ENCODE peak calls at places on chromosomes 12 and 14, in nine cellular contexts. One of them, this sample, is unnamed.

GRCh38 chr12:16449459-16449858 is 102.0 kb downstream of the MGST1 start:
- DNase-seq in H9: no peak
- DNase-seq in head of caudate nucleus: no peak
- DNase-seq in fibroblast of mammary gland: no peak
- DNase-seq in amniotic stem cell: no peak
- DNase-seq in NCI-H345: no peak
- DNase-seq in AML-193: no peak
- DNase-seq in fibroblast of the aortic adventitia: peak
- DNase-seq in GM13977: no peak
- DNase-seq in this sample: no peak

GRCh38 chr14:76848879-76849278 is 22.7 kb downstream of the LRRC74A start:
- DNase-seq in fibroblast of the aortic adventitia: no peak
- DNase-seq in fibroblast of mammary gland: no peak
- DNase-seq in H9: no peak
- DNase-seq in head of caudate nucleus: no peak
- DNase-seq in GM13977: no peak
- DNase-seq in amniotic stem cell: no peak
- DNase-seq in AML-193: no peak
- DNase-seq in NCI-H345: no peak
- DNase-seq in this sample: no peak

GRCh38 chr12:117579939-117580717 is 218.7 kb upstream of the NOS1 start:
- DNase-seq in H9: no peak
- DNase-seq in NCI-H345: no peak
- DNase-seq in amniotic stem cell: no peak
- DNase-seq in AML-193: no peak
- DNase-seq in fibroblast of the aortic adventitia: no peak
- DNase-seq in fibroblast of mammary gland: no peak
- DNase-seq in GM13977: no peak
- DNase-seq in head of caudate nucleus: no peak
- DNase-seq in this sample: no peak

GRCh38 chr14:93263416-93263815 is 56.4 kb downstream of the UBR7 start:
- DNase-seq in amniotic stem cell: no peak
- DNase-seq in head of caudate nucleus: no peak
- DNase-seq in NCI-H345: no peak
- DNase-seq in H9: no peak
- DNase-seq in fibroblast of the aortic adventitia: peak
- DNase-seq in AML-193: no peak
- DNase-seq in fibroblast of mammary gland: peak
- DNase-seq in GM13977: no peak
- DNase-seq in this sample: no peak

GRCh38 chr12:3119745-3120660 is 42.8 kb downstream of the TSPAN9 start:
- DNase-seq in amniotic stem cell: no peak
- DNase-seq in fibroblast of the aortic adventitia: no peak
- DNase-seq in H9: no peak
- DNase-seq in NCI-H345: no peak
- DNase-seq in fibroblast of mammary gland: peak
- DNase-seq in AML-193: no peak
- DNase-seq in GM13977: no peak
- DNase-seq in head of caudate nucleus: no peak
- DNase-seq in this sample: no peak

GRCh38 chr12:67043771-67044170 is 225.4 kb upstream of the CAND1 start:
- DNase-seq in fibroblast of the aortic adventitia: no peak
- DNase-seq in amniotic stem cell: no peak
- DNase-seq in AML-193: no peak
- DNase-seq in H9: no peak
- DNase-seq in fibroblast of mammary gland: no peak
- DNase-seq in NCI-H345: no peak
- DNase-seq in head of caudate nucleus: no peak
- DNase-seq in GM13977: no peak
- DNase-seq in this sample: no peak

GRCh38 chr12:73531752-73532151 is 1005.9 kb upstream of the ATXN7L3B start:
- DNase-seq in GM13977: no peak
- DNase-seq in H9: no peak
- DNase-seq in fibroblast of mammary gland: no peak
- DNase-seq in NCI-H345: no peak
- DNase-seq in AML-193: no peak
- DNase-seq in amniotic stem cell: no peak
- DNase-seq in fibroblast of the aortic adventitia: no peak
- DNase-seq in head of caudate nucleus: no peak
- DNase-seq in this sample: no peak

GRCh38 chr12:124687695-124688301 is 120.4 kb upstream of the NCOR2 start:
- DNase-seq in head of caudate nucleus: peak
- DNase-seq in fibroblast of the aortic adventitia: peak
- DNase-seq in H9: no peak
- DNase-seq in amniotic stem cell: no peak
- DNase-seq in GM13977: no peak
- DNase-seq in AML-193: no peak
- DNase-seq in NCI-H345: no peak
- DNase-seq in fibroblast of mammary gland: no peak
- DNase-seq in this sample: no peak

GRCh38 chr12:85092814-85093370 is 56.7 kb downstream of the LRRIQ1 start:
- DNase-seq in H9: no peak
- DNase-seq in GM13977: no peak
- DNase-seq in amniotic stem cell: no peak
- DNase-seq in head of caudate nucleus: no peak
- DNase-seq in fibroblast of mammary gland: no peak
- DNase-seq in AML-193: no peak
- DNase-seq in fibroblast of the aortic adventitia: no peak
- DNase-seq in NCI-H345: no peak
- DNase-seq in this sample: no peak

GRCh38 chr12:109529618-109530300 is 43.5 kb downstream of the MMAB start:
- DNase-seq in fibroblast of the aortic adventitia: no peak
- DNase-seq in amniotic stem cell: no peak
- DNase-seq in H9: no peak
- DNase-seq in head of caudate nucleus: no peak
- DNase-seq in GM13977: no peak
- DNase-seq in NCI-H345: no peak
- DNase-seq in fibroblast of mammary gland: no peak
- DNase-seq in AML-193: no peak
- DNase-seq in this sample: no peak

GRCh38 chr14:31243860-31244259 is 36.3 kb upstream of the HECTD1 start:
- DNase-seq in fibroblast of the aortic adventitia: no peak
- DNase-seq in GM13977: no peak
- DNase-seq in H9: peak
- DNase-seq in AML-193: no peak
- DNase-seq in NCI-H345: no peak
- DNase-seq in fibroblast of mammary gland: no peak
- DNase-seq in head of caudate nucleus: no peak
- DNase-seq in amniotic stem cell: no peak
- DNase-seq in this sample: no peak

GRCh38 chr12:113899844-113900471 is 66.2 kb downstream of the RBM19 start:
- DNase-seq in amniotic stem cell: no peak
- DNase-seq in fibroblast of mammary gland: no peak
- DNase-seq in head of caudate nucleus: peak
- DNase-seq in H9: peak
- DNase-seq in GM13977: no peak
- DNase-seq in NCI-H345: peak
- DNase-seq in AML-193: no peak
- DNase-seq in fibroblast of the aortic adventitia: no peak
- DNase-seq in this sample: peak

GRCh38 chr12:26097046-26097878 is 27.6 kb downstream of the BHLHE41 start:
- DNase-seq in head of caudate nucleus: peak
- DNase-seq in AML-193: peak
- DNase-seq in fibroblast of mammary gland: peak
- DNase-seq in amniotic stem cell: peak
- DNase-seq in NCI-H345: peak
- DNase-seq in GM13977: peak
- DNase-seq in fibroblast of the aortic adventitia: peak
- DNase-seq in H9: peak
- DNase-seq in this sample: peak

This sample was measured in NCI-H774.